ENCODE peak calls at places on chromosome 3, in nine cellular contexts. One of them, this sample, is unnamed.

GRCh38 chr3:52891164-52891563 is 6.2 kb downstream of the STIMATE start:
- DNase-seq in fibroblast of pulmonary artery: no peak
- DNase-seq in endothelial cell: no peak
- DNase-seq in adrenal gland: no peak
- DNase-seq in M059J: no peak
- DNase-seq in astrocyte of the spinal cord: no peak
- DNase-seq in iPS DF 6.9: no peak
- DNase-seq in Jurkat, Clone E6-1: no peak
- DNase-seq in 8988T: no peak
- DNase-seq in this sample: no peak

GRCh38 chr3:102200126-102200525 is 234.7 kb upstream of the ZPLD1 start:
- DNase-seq in fibroblast of pulmonary artery: peak; percentile 18
- DNase-seq in endothelial cell: no peak
- DNase-seq in adrenal gland: no peak
- DNase-seq in M059J: peak; percentile 12
- DNase-seq in astrocyte of the spinal cord: peak; percentile 38
- DNase-seq in iPS DF 6.9: no peak
- DNase-seq in Jurkat, Clone E6-1: no peak
- DNase-seq in 8988T: no peak
- DNase-seq in this sample: no peak

GRCh38 chr3:64732570-64732969 is 44.8 kb upstream of the ADAMTS9 start:
- DNase-seq in fibroblast of pulmonary artery: no peak
- DNase-seq in endothelial cell: no peak
- DNase-seq in adrenal gland: no peak
- DNase-seq in M059J: no peak
- DNase-seq in astrocyte of the spinal cord: peak; percentile 9
- DNase-seq in iPS DF 6.9: no peak
- DNase-seq in Jurkat, Clone E6-1: no peak
- DNase-seq in 8988T: no peak
- DNase-seq in this sample: no peak

GRCh38 chr3:142656595-142656994 is 60.4 kb downstream of the PLS1 start:
- DNase-seq in fibroblast of pulmonary artery: no peak
- DNase-seq in endothelial cell: no peak
- DNase-seq in adrenal gland: no peak
- DNase-seq in M059J: no peak
- DNase-seq in astrocyte of the spinal cord: no peak
- DNase-seq in iPS DF 6.9: no peak
- DNase-seq in Jurkat, Clone E6-1: no peak
- DNase-seq in 8988T: no peak
- DNase-seq in this sample: no peak

GRCh38 chr3:126969586-126969985 is 13.3 kb upstream of the PLXNA1 start:
- DNase-seq in fibroblast of pulmonary artery: no peak
- DNase-seq in endothelial cell: no peak
- DNase-seq in adrenal gland: no peak
- DNase-seq in M059J: no peak
- DNase-seq in astrocyte of the spinal cord: peak; percentile 49
- DNase-seq in iPS DF 6.9: no peak
- DNase-seq in Jurkat, Clone E6-1: no peak
- DNase-seq in 8988T: no peak
- DNase-seq in this sample: no peak

GRCh38 chr3:112327371-112327951 is 5.5 kb upstream of the CD200 start:
- DNase-seq in fibroblast of pulmonary artery: peak; percentile 87
- DNase-seq in endothelial cell: peak; percentile 26
- DNase-seq in adrenal gland: no peak
- DNase-seq in M059J: peak; percentile 72
- DNase-seq in astrocyte of the spinal cord: peak; percentile 63
- DNase-seq in iPS DF 6.9: no peak
- DNase-seq in Jurkat, Clone E6-1: peak; percentile 63
- DNase-seq in 8988T: no peak
- DNase-seq in this sample: no peak

GRCh38 chr3:165642761-165643432 is 194.3 kb downstream of the BCHE start:
- DNase-seq in fibroblast of pulmonary artery: peak; percentile 98
- DNase-seq in endothelial cell: no peak
- DNase-seq in adrenal gland: peak; percentile 62
- DNase-seq in M059J: peak; percentile 98
- DNase-seq in astrocyte of the spinal cord: peak; percentile 98
- DNase-seq in iPS DF 6.9: no peak
- DNase-seq in Jurkat, Clone E6-1: no peak
- DNase-seq in 8988T: peak; percentile 26
- DNase-seq in this sample: no peak

GRCh38 chr3:61865466-61865865 is 304.1 kb downstream of the PTPRG start:
- DNase-seq in fibroblast of pulmonary artery: no peak
- DNase-seq in endothelial cell: no peak
- DNase-seq in adrenal gland: no peak
- DNase-seq in M059J: no peak
- DNase-seq in astrocyte of the spinal cord: no peak
- DNase-seq in iPS DF 6.9: no peak
- DNase-seq in Jurkat, Clone E6-1: no peak
- DNase-seq in 8988T: no peak
- DNase-seq in this sample: no peak

GRCh38 chr3:52084216-52084945 is 28.0 kb upstream of the DUSP7 start:
- DNase-seq in fibroblast of pulmonary artery: no peak
- DNase-seq in endothelial cell: no peak
- DNase-seq in adrenal gland: no peak
- DNase-seq in M059J: no peak
- DNase-seq in astrocyte of the spinal cord: no peak
- DNase-seq in iPS DF 6.9: no peak
- DNase-seq in Jurkat, Clone E6-1: no peak
- DNase-seq in 8988T: no peak
- DNase-seq in this sample: no peak

GRCh38 chr3:186477033-186477432 is 67.1 kb downstream of the CRYGS start:
- DNase-seq in fibroblast of pulmonary artery: no peak
- DNase-seq in endothelial cell: no peak
- DNase-seq in adrenal gland: no peak
- DNase-seq in M059J: no peak
- DNase-seq in astrocyte of the spinal cord: no peak
- DNase-seq in iPS DF 6.9: no peak
- DNase-seq in Jurkat, Clone E6-1: no peak
- DNase-seq in 8988T: no peak
- DNase-seq in this sample: peak; percentile 29

GRCh38 chr3:30549600-30549999 is 56.8 kb upstream of the TGFBR2 start:
- DNase-seq in fibroblast of pulmonary artery: no peak
- DNase-seq in endothelial cell: no peak
- DNase-seq in adrenal gland: no peak
- DNase-seq in M059J: no peak
- DNase-seq in astrocyte of the spinal cord: no peak
- DNase-seq in iPS DF 6.9: peak; percentile 83
- DNase-seq in Jurkat, Clone E6-1: no peak
- DNase-seq in 8988T: no peak
- DNase-seq in this sample: peak; percentile 56

GRCh38 chr3:27380433-27381357 is 11.5 kb upstream of the NEK10 start:
- DNase-seq in fibroblast of pulmonary artery: peak; percentile 10
- DNase-seq in endothelial cell: no peak
- DNase-seq in adrenal gland: no peak
- DNase-seq in M059J: no peak
- DNase-seq in astrocyte of the spinal cord: no peak
- DNase-seq in iPS DF 6.9: no peak
- DNase-seq in Jurkat, Clone E6-1: no peak
- DNase-seq in 8988T: no peak
- DNase-seq in this sample: no peak

This sample was measured in H1.